ENCODE peak calls at places on chromosomes 2 and 18, in nine cellular contexts. One of them, this sample, is unnamed. For H3K4me1, the result is how much of the 10 kb centered on the place peaks cover.

GRCh38 chr2:20410556-20411277 is 36.2 kb upstream of the RHOB start:
- DNase-seq in heart right ventricle: no peak
- DNase-seq in lower lobe of right lung: no peak
- DNase-seq in Panc1: no peak
- DNase-seq in GM12878: no peak
- DNase-seq in A549: no peak
- DNase-seq in IMR-90: no peak
- DNase-seq in psoas muscle: no peak
- DNase-seq in body of pancreas: no peak
- DNase-seq in this sample: no peak

GRCh38 chr2:217394510-217395351 is 534.9 kb upstream of the TNP1 start:
- DNase-seq in heart right ventricle: no peak
- DNase-seq in lower lobe of right lung: no peak
- DNase-seq in Panc1: no peak
- DNase-seq in GM12878: no peak
- DNase-seq in A549: no peak
- DNase-seq in IMR-90: peak
- DNase-seq in psoas muscle: no peak
- DNase-seq in body of pancreas: no peak
- DNase-seq in this sample: no peak

GRCh38 chr18:57784034-57784815 is 18.9 kb downstream of the ATP8B1 start:
- DNase-seq in heart right ventricle: no peak
- DNase-seq in lower lobe of right lung: no peak
- DNase-seq in Panc1: no peak
- DNase-seq in GM12878: no peak
- DNase-seq in A549: no peak
- DNase-seq in IMR-90: peak
- DNase-seq in psoas muscle: no peak
- DNase-seq in body of pancreas: no peak
- DNase-seq in this sample: no peak

GRCh38 chr2:24830786-24831185 is 37.6 kb downstream of the CENPO start:
- DNase-seq in heart right ventricle: no peak
- DNase-seq in lower lobe of right lung: no peak
- DNase-seq in Panc1: no peak
- DNase-seq in GM12878: no peak
- DNase-seq in A549: no peak
- DNase-seq in IMR-90: no peak
- DNase-seq in psoas muscle: no peak
- DNase-seq in body of pancreas: no peak
- DNase-seq in this sample: no peak

GRCh38 chr2:235263205-235264120 is 230.4 kb upstream of the AGAP1 start:
- DNase-seq in heart right ventricle: peak
- DNase-seq in lower lobe of right lung: peak
- DNase-seq in Panc1: peak
- DNase-seq in GM12878: no peak
- DNase-seq in A549: peak
- DNase-seq in IMR-90: peak
- DNase-seq in psoas muscle: peak
- DNase-seq in body of pancreas: peak
- DNase-seq in this sample: no peak

GRCh38 chr2:44237221-44237620 is 38.1 kb upstream of the SLC3A1 start:
- DNase-seq in heart right ventricle: no peak
- DNase-seq in lower lobe of right lung: no peak
- DNase-seq in Panc1: no peak
- DNase-seq in GM12878: peak
- DNase-seq in A549: no peak
- DNase-seq in IMR-90: no peak
- DNase-seq in psoas muscle: no peak
- DNase-seq in body of pancreas: no peak
- DNase-seq in this sample: no peak

GRCh38 chr2:3480352-3481010 is 38.9 kb downstream of the ADI1 start:
- DNase-seq in heart right ventricle: no peak
- DNase-seq in lower lobe of right lung: no peak
- DNase-seq in Panc1: no peak
- DNase-seq in GM12878: no peak
- DNase-seq in A549: no peak
- DNase-seq in IMR-90: no peak
- DNase-seq in psoas muscle: no peak
- DNase-seq in body of pancreas: peak
- DNase-seq in this sample: no peak

GRCh38 chr18:47772374-47773248 is 157.8 kb downstream of the SMAD2 start:
- DNase-seq in heart right ventricle: peak
- DNase-seq in lower lobe of right lung: peak
- DNase-seq in Panc1: peak
- DNase-seq in GM12878: no peak
- DNase-seq in A549: peak
- DNase-seq in IMR-90: peak
- DNase-seq in psoas muscle: peak
- DNase-seq in body of pancreas: peak
- DNase-seq in this sample: peak

GRCh38 chr2:85433511-85434089 is 15.1 kb downstream of the SH2D6 start:
- DNase-seq in heart right ventricle: peak
- DNase-seq in lower lobe of right lung: peak
- DNase-seq in Panc1: no peak
- DNase-seq in GM12878: no peak
- DNase-seq in A549: peak
- DNase-seq in IMR-90: peak
- DNase-seq in psoas muscle: peak
- DNase-seq in body of pancreas: peak
- DNase-seq in this sample: peak

GRCh38 chr2:107645586-107645985 is 181.1 kb upstream of the RGPD4 start:
- DNase-seq in heart right ventricle: no peak
- DNase-seq in lower lobe of right lung: no peak
- DNase-seq in Panc1: no peak
- DNase-seq in GM12878: no peak
- DNase-seq in A549: no peak
- DNase-seq in IMR-90: no peak
- DNase-seq in psoas muscle: no peak
- DNase-seq in body of pancreas: no peak
- DNase-seq in this sample: no peak

GRCh38 chr2:98026927-98027522 is 31.3 kb upstream of the TMEM131 start:
- DNase-seq in heart right ventricle: no peak
- DNase-seq in lower lobe of right lung: no peak
- DNase-seq in Panc1: no peak
- DNase-seq in GM12878: peak
- DNase-seq in A549: no peak
- DNase-seq in IMR-90: no peak
- DNase-seq in psoas muscle: no peak
- DNase-seq in body of pancreas: no peak
- DNase-seq in this sample: no peak

GRCh38 chr2:188949046-188949818 is 24.9 kb upstream of the COL3A1 start:
- DNase-seq in heart right ventricle: no peak
- DNase-seq in lower lobe of right lung: no peak
- DNase-seq in Panc1: no peak
- DNase-seq in GM12878: no peak
- DNase-seq in A549: no peak
- DNase-seq in IMR-90: no peak
- DNase-seq in psoas muscle: no peak
- DNase-seq in body of pancreas: no peak
- DNase-seq in this sample: no peak

GRCh38 chr2:189798312-189799029 is 14.2 kb downstream of the PMS1 start:
- DNase-seq in heart right ventricle: no peak
- DNase-seq in lower lobe of right lung: no peak
- DNase-seq in Panc1: no peak
- DNase-seq in GM12878: peak
- DNase-seq in A549: peak
- DNase-seq in IMR-90: peak
- DNase-seq in psoas muscle: no peak
- DNase-seq in body of pancreas: no peak
- DNase-seq in this sample: peak

GRCh38 chr18:26458526-26459232 is 89.7 kb downstream of the KCTD1 start:
- DNase-seq in heart right ventricle: no peak
- DNase-seq in lower lobe of right lung: no peak
- DNase-seq in Panc1: no peak
- DNase-seq in GM12878: peak
- DNase-seq in A549: no peak
- DNase-seq in IMR-90: peak
- DNase-seq in psoas muscle: no peak
- DNase-seq in body of pancreas: no peak
- DNase-seq in this sample: peak

GRCh38 chr2:48946444-48947048 is 191.0 kb upstream of the LHCGR start:
- DNase-seq in heart right ventricle: peak
- DNase-seq in lower lobe of right lung: no peak
- DNase-seq in Panc1: peak
- DNase-seq in GM12878: peak
- DNase-seq in A549: peak
- DNase-seq in IMR-90: peak
- DNase-seq in psoas muscle: no peak
- DNase-seq in body of pancreas: peak
- DNase-seq in this sample: peak

GRCh38 chr2:119178811-119179601 is 20.5 kb upstream of the C1QL2 start:
- DNase-seq in heart right ventricle: no peak
- DNase-seq in lower lobe of right lung: no peak
- DNase-seq in Panc1: no peak
- DNase-seq in GM12878: no peak
- DNase-seq in A549: peak
- DNase-seq in IMR-90: no peak
- DNase-seq in psoas muscle: no peak
- DNase-seq in body of pancreas: peak
- DNase-seq in this sample: peak

GRCh38 chr2:163045830-163046229 is 207.3 kb upstream of the KCNH7 start:
- DNase-seq in heart right ventricle: no peak
- DNase-seq in lower lobe of right lung: no peak
- DNase-seq in Panc1: no peak
- DNase-seq in GM12878: no peak
- DNase-seq in A549: no peak
- DNase-seq in IMR-90: no peak
- DNase-seq in psoas muscle: no peak
- DNase-seq in body of pancreas: no peak
- DNase-seq in this sample: no peak

GRCh38 chr2:232351686-232352510 is 26.7 kb upstream of the ALPP start:
- DNase-seq in heart right ventricle: no peak
- DNase-seq in lower lobe of right lung: peak
- DNase-seq in Panc1: no peak
- DNase-seq in GM12878: no peak
- DNase-seq in A549: no peak
- DNase-seq in IMR-90: no peak
- DNase-seq in psoas muscle: no peak
- DNase-seq in body of pancreas: no peak
- DNase-seq in this sample: no peak

DNA sequence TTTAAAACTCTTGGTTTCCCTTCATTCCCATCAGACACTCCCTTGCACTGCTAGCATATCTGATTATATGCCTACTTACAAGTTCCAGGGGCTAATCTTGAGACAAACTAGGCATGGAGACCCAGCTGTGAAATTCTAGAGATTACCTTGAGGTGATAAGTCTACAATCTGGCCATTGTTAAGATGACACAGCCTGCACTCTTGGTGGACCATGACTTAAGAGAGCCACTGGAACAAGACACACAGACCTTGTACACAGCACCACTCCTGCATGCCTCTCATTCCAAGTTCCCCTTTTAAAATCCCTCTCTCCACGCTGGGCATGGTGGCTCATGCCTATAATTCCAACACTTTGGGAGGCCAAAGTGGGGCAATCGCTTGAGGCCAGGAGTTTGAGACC is 387.2 kb upstream of the DCC start:
- DNase-seq in heart right ventricle: no peak
- DNase-seq in lower lobe of right lung: no peak
- DNase-seq in Panc1: no peak
- DNase-seq in GM12878: no peak
- DNase-seq in A549: no peak
- DNase-seq in IMR-90: no peak
- DNase-seq in psoas muscle: no peak
- DNase-seq in body of pancreas: no peak
- DNase-seq in this sample: no peak
- TF ChIP-seq CTCF in heart right ventricle: no peak
- TF ChIP-seq CTCF in lower lobe of right lung: no peak
- TF ChIP-seq CTCF in Panc1: no peak
- TF ChIP-seq CTCF in GM12878: no peak
- TF ChIP-seq CTCF in A549: no peak
- TF ChIP-seq CTCF in IMR-90: no peak
- TF ChIP-seq CTCF in psoas muscle: no peak
- TF ChIP-seq CTCF in body of pancreas: no peak
- TF ChIP-seq CTCF in this sample: no peak

DNA sequence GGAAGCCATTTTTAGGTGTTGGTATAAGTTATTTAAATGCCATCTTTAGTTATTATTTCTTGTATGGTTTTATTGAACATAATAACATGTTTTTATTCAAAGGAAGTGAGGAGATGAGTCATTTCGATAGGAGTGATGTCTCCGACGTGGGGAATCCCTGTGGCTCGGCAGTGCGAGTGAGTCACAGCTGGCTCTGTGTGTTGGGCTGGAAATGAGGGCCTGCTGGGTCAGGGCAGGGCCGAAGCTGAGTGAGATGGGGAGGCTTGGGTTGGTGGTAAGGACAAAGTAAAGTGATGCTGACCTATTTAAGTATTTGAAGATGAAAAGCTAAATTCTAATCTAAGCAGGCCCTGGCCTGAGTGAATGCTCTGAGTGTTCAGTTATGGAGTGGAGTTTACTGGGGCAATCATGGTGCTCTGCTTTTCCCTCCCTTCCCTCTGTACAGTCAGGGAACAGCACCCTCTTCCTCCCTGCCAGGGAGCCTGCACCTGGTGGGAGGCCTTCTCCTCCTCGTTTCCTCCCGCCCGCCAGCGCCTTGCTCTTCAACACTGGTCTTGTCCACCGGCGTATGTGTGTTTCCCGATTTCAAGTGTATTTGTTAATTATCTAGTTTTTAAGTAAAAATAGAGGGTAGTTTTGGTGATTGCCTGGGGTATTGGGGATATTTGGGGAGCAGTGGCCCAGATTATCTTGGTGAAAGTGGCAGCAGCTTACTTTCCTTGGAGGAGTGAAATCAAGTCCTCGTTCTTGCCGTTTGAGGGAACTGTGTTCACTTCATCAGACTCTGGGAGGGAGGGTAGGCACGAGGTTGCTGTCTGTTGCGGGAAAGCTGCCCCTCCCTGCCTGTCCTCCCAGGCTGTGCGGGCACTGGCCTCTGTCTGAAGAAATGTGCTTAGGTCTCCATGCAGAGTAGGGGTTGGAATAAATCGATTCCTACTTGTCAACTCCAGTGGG is 157.0 kb downstream of the LDLRAD4 start:
- DNase-seq in heart right ventricle: peak
- DNase-seq in lower lobe of right lung: no peak
- DNase-seq in Panc1: peak
- DNase-seq in GM12878: peak
- DNase-seq in A549: peak
- DNase-seq in IMR-90: peak
- DNase-seq in psoas muscle: peak
- DNase-seq in body of pancreas: peak
- DNase-seq in this sample: no peak
- H3K4me1 ChIP-seq in heart right ventricle: half or more
- H3K4me1 ChIP-seq in lower lobe of right lung: under half
- H3K4me1 ChIP-seq in Panc1: under half
- H3K4me1 ChIP-seq in GM12878: under half
- H3K4me1 ChIP-seq in A549: under half
- H3K4me1 ChIP-seq in IMR-90: under half
- H3K4me1 ChIP-seq in psoas muscle: half or more
- H3K4me1 ChIP-seq in body of pancreas: under half
- H3K4me1 ChIP-seq in this sample: under half

GRCh38 chr2:169799555-169799954 is 884 bp downstream of the SSB start:
- DNase-seq in heart right ventricle: no peak
- DNase-seq in lower lobe of right lung: no peak
- DNase-seq in Panc1: no peak
- DNase-seq in GM12878: no peak
- DNase-seq in A549: no peak
- DNase-seq in IMR-90: peak
- DNase-seq in psoas muscle: no peak
- DNase-seq in body of pancreas: no peak
- DNase-seq in this sample: peak
- H3K27ac ChIP-seq in heart right ventricle: peak
- H3K27ac ChIP-seq in lower lobe of right lung: peak
- H3K27ac ChIP-seq in Panc1: peak
- H3K27ac ChIP-seq in GM12878: peak
- H3K27ac ChIP-seq in A549: peak
- H3K27ac ChIP-seq in IMR-90: peak
- H3K27ac ChIP-seq in psoas muscle: peak
- H3K27ac ChIP-seq in body of pancreas: peak
- H3K27ac ChIP-seq in this sample: peak

GRCh38 chr18:36828630-36829361 is at the start of the genes KIAA1328 and TPGS2:
- DNase-seq in heart right ventricle: peak
- DNase-seq in lower lobe of right lung: peak
- DNase-seq in Panc1: no peak
- DNase-seq in GM12878: peak
- DNase-seq in A549: peak
- DNase-seq in IMR-90: peak
- DNase-seq in psoas muscle: peak
- DNase-seq in body of pancreas: peak
- DNase-seq in this sample: peak
- TF ChIP-seq CTCF in heart right ventricle: peak
- TF ChIP-seq CTCF in lower lobe of right lung: peak
- TF ChIP-seq CTCF in Panc1: peak
- TF ChIP-seq CTCF in GM12878: peak
- TF ChIP-seq CTCF in A549: peak
- TF ChIP-seq CTCF in IMR-90: peak
- TF ChIP-seq CTCF in psoas muscle: peak
- TF ChIP-seq CTCF in body of pancreas: peak
- TF ChIP-seq CTCF in this sample: peak

This sample was measured in cardiac muscle cell.